ENCODE peak calls at places on chromosomes 4 and X, in four cellular contexts. H, Y, I and P are unnamed samples.

GRCh38 chr4:155402941-155403340 is 26.2 kb upstream of the MAP9 start:
- DNase-seq in H (no peak), Y (no peak), I (no peak), P (no peak)

GRCh38 chrX:25869761-25870160 is 268.4 kb upstream of the MAGEB18 start:
- DNase-seq in H (no peak), Y (no peak), I (no peak), P (no peak)

GRCh38 chrX:118459494-118459893 is 36.1 kb upstream of the DOCK11 start:
- DNase-seq in H (no peak), Y (no peak), I (no peak), P (no peak)

GRCh38 chrX:112164420-112164819 is 81.8 kb upstream of the TRPC5 start:
- DNase-seq in H (no peak), Y (no peak), I (no peak), P (no peak)

GRCh38 chr4:183532823-183533222 is 28.0 kb downstream of the ING2 start:
- DNase-seq in H (no peak), Y (no peak), I (no peak), P (no peak)

GRCh38 chr4:40992472-40993298 is 221.7 kb downstream of the APBB2 start:
- DNase-seq in H (no peak), Y (no peak), I (no peak), P (no peak)

GRCh38 chr4:71237626-71238025 is 101.2 kb upstream of the SLC4A4 start:
- DNase-seq in H (no peak), Y (no peak), I (no peak), P (no peak)

GRCh38 chr4:24775209-24775608 is 20.2 kb upstream of the SOD3 start:
- DNase-seq in H (no peak), Y (no peak), I (no peak), P (no peak)

GRCh38 chr4:104941661-104942062 is 205.0 kb upstream of the TET2 start:
- DNase-seq in H (no peak), Y (no peak), I (no peak), P (no peak)

GRCh38 chr4:147643616-147644015 is 26.4 kb downstream of the TMEM184C start:
- DNase-seq in H (no peak), Y (no peak), I (no peak), P (no peak)

GRCh38 chr4:115030281-115030680 is 83.1 kb downstream of the NDST4 start:
- DNase-seq in H (no peak), Y (no peak), I (no peak), P (no peak)

GRCh38 chrX:8044861-8045434 is 117.7 kb upstream of the PNPLA4 start:
- DNase-seq in H (no peak), Y (no peak), I (no peak), P (no peak)

GRCh38 chr4:53962516-53963225 is 101.7 kb downstream of the CHIC2 start:
- DNase-seq in H (no peak), Y (peak; percentile 13), I (no peak), P (no peak)

GRCh38 chr4:188660796-188661195 is 521.6 kb downstream of the TRIML1 start:
- DNase-seq in H (no peak), Y (no peak), I (no peak), P (no peak)

GRCh38 chr4:165922747-165923146 is 49.7 kb downstream of the TLL1 start:
- DNase-seq in H (no peak), Y (no peak), I (no peak), P (no peak)

GRCh38 chrX:103817502-103817901 is 14.6 kb downstream of the RAB9B start:
- DNase-seq in H (no peak), Y (no peak), I (no peak), P (no peak)

GRCh38 chr4:187128971-187129370 is 405.3 kb upstream of the FAT1 start:
- DNase-seq in H (no peak), Y (no peak), I (no peak), P (no peak)

GRCh38 chr4:77240469-77241066 is 83.6 kb downstream of the CCNG2 start:
- DNase-seq in H (peak; percentile 82), Y (no peak), I (no peak), P (no peak)
- H3K27ac ChIP-seq in H (no peak overlapping the region), Y (no peak overlapping the region), I (no peak overlapping the region), P (no peak overlapping the region)

GRCh38 chrX:34521563-34521962 is 135.5 kb downstream of the TMEM47 start:
- DNase-seq in H (peak; percentile 38), Y (no peak), I (no peak), P (no peak)
- TF ChIP-seq CTCF in H (peak; percentile 78), Y (no peak), I (no peak), P (no peak)

GRCh38 chr4:69049860-69050259 is 46.4 kb upstream of the UGT2B7 start:
- DNase-seq in H (no peak), Y (no peak), I (no peak), P (no peak)
- H3K27ac ChIP-seq in H (no peak overlapping the region), Y (no peak overlapping the region), I (no peak overlapping the region), P (no peak overlapping the region)

GRCh38 chrX:101485212-101486064 is at the start of gene ARMCX4:
- DNase-seq in H (peak; percentile 90), Y (peak; percentile 91), I (no peak), P (no peak)
- TF ChIP-seq CTCF in H (no peak), Y (no peak), I (no peak), P (no peak)

GRCh38 chrX:79409657-79410056 is 42.5 kb upstream of the ITM2A start:
- DNase-seq in H (no peak), Y (no peak), I (no peak), P (no peak)

GRCh38 chrX:79413963-79414362 is 46.8 kb upstream of the ITM2A start:
- DNase-seq in H (no peak), Y (no peak), I (no peak), P (no peak)

GRCh38 chrX:79413009-79413408 is 45.9 kb upstream of the ITM2A start:
- DNase-seq in H (no peak), Y (no peak), I (no peak), P (no peak)

DNA sequence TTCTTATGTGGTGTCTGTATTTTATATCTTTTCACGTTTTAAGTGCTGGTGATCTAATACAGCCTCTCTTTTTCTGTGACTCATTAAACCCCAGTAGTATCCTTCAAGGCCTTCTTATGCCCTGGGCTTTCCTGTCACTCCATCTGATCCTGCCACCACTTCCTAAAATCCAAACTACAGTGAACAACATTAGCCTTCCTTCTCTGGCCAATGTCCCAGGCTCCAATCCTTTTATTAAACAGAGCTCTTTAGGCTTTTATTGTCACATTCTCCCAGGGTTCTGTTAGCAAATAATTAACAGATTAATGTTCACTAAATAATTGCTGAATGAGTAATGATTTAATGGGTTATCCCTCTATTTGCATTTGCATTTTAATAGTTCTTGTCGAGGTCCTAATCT is 47.9 kb upstream of the ITM2A start:
- DNase-seq in H (no peak), Y (no peak), I (no peak), P (no peak)
- H3K27ac ChIP-seq in H (no peak overlapping the region), Y (no peak overlapping the region), I (no peak overlapping the region), P (no peak overlapping the region)

GRCh38 chr4:102344520-102344954 is 745 bp downstream of the SLC39A8 start:
- DNase-seq in H (peak; percentile 61), Y (peak; percentile 94), I (peak; percentile 61), P (peak; percentile 82)
- TF ChIP-seq CTCF in H (no peak), Y (no peak), I (no peak), P (no peak)

GRCh38 chrX:31336419-31336818 is 264.6 kb upstream of the FTHL17 start:
- DNase-seq in H (no peak), Y (no peak), I (no peak), P (no peak)

GRCh38 chrX:31331928-31332327 is 260.1 kb upstream of the FTHL17 start:
- DNase-seq in H (no peak), Y (no peak), I (no peak), P (no peak)

GRCh38 chrX:31334997-31335396 is 263.2 kb upstream of the FTHL17 start:
- DNase-seq in H (no peak), Y (no peak), I (no peak), P (no peak)

GRCh38 chrX:31331045-31331444 is 259.2 kb upstream of the FTHL17 start:
- DNase-seq in H (no peak), Y (no peak), I (no peak), P (no peak)

DNA sequence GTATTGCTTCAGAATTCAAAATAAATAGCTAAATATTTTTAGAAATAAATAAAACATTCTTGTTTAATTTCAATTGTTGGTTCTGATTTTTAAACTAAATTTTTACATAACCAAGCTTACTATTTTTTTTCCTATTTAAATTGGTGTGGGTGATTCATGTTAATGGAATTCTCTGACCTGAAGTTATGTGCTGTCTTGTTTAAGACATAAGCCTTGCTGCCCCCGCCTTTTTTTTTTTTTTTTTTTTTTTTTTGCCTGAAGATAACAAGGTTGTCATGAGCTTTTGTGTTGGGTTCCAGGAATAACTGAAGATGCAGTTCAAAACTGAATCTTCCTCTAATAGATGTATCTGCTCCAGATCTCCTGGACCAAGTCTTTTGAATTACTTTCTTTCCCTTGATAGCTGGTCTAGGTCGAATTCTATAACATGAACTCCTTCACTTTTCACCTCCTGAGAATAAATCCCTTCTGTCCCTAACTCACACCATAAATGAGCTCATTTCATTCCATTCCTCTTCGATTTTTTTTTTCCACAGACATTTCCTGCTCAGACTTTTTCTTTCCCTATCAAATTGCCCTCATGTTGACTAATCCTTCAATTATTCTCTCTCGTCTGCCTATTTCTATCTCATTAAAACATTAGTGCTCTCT is 261.5 kb upstream of the FTHL17 start:
- DNase-seq in H (no peak), Y (no peak), I (no peak), P (no peak)
- H3K27ac ChIP-seq in H (no peak overlapping the region), Y (no peak overlapping the region), I (peak overlapping the region; percentile 37), P (no peak overlapping the region)

DNA sequence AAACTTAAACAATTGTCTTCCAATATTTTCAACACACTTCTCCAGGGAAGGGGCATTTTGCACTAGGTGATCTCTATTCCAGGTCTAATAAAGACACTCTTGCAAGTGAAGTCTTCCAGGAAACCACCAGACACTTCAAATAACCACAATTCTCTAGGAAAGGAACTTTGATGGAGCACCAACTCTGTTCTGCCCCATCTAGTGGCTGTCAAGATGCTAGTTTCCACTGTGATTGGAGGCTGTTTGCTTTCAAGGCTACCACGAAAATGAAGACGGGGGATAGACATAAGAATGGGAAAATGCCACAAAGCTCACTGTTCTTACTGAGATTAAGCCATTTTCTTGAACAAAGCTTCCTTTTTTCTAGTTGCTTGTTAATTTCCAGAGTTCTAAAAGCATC is 100.6 kb upstream of the F9 start:
- DNase-seq in H (no peak), Y (no peak), I (no peak), P (no peak)
- TF ChIP-seq CTCF in H (peak; percentile 63), Y (no peak), I (no peak), P (no peak)

GRCh38 chrX:99242001-99242400 is 1168.1 kb downstream of the PCDH19 start:
- DNase-seq in H (peak; percentile 93), Y (no peak), I (no peak), P (no peak)
- H3K27ac ChIP-seq in H (no peak overlapping the region), Y (no peak overlapping the region), I (no peak overlapping the region), P (no peak overlapping the region)